ENCODE peak calls at places on chromosomes 13 and 19, in four cellular contexts. C is IMR-90, A is H1, K is mesendoderm. O is an unnamed sample.

GRCh38 chr13:113798200-113798811 is 39.3 kb downstream of the TMEM255B start:
- DNase-seq in A (no peak), K (no peak), C (no peak), O (no peak)

GRCh38 chr13:76116931-76117330 is 480.8 kb downstream of the LMO7 start:
- DNase-seq in C (no peak), K (no peak), A (no peak), O (no peak)

GRCh38 chr19:33413868-33414666 is 40.6 kb downstream of the CEBPG start:
- DNase-seq in C (no peak), K (no peak), A (no peak), O (no peak)

GRCh38 chr13:109096101-109096500 is 466.7 kb downstream of the MYO16 start:
- DNase-seq in A (no peak), C (no peak), K (peak; percentile 31), O (no peak)

GRCh38 chr13:103883698-103884097 is 817.5 kb upstream of the SLC10A2 start:
- DNase-seq in C (peak; percentile 25), A (no peak), K (peak; percentile 1), O (no peak)

GRCh38 chr19:58582985-58583384 is 9.8 kb upstream of the MZF1 start:
- DNase-seq in C (no peak), K (no peak), A (no peak), O (peak; percentile 17)

GRCh38 chr19:16836115-16836905 is 7.1 kb downstream of the SIN3B start:
- DNase-seq in C (peak; percentile 39), A (no peak), K (no peak), O (no peak)

GRCh38 chr13:107866666-107867623 is 348.4 kb downstream of the LIG4 start:
- DNase-seq in A (peak; percentile 63), K (peak; percentile 72), C (peak; percentile 66), O (peak; percentile 43)

GRCh38 chr13:22169473-22169872 is 498.6 kb downstream of the FGF9 start:
- DNase-seq in K (peak; percentile 84), A (no peak), C (no peak), O (no peak)

GRCh38 chr13:67416047-67416925 is 186.2 kb upstream of the PCDH9 start:
- DNase-seq in K (peak; percentile 74), C (peak; percentile 29), A (peak; percentile 84), O (peak; percentile 81)

GRCh38 chr19:10587022-10587838 is at the start of gene AP1M2:
- DNase-seq in A (peak; percentile 79), K (peak; percentile 58), C (no peak), O (peak; percentile 85)

DNA sequence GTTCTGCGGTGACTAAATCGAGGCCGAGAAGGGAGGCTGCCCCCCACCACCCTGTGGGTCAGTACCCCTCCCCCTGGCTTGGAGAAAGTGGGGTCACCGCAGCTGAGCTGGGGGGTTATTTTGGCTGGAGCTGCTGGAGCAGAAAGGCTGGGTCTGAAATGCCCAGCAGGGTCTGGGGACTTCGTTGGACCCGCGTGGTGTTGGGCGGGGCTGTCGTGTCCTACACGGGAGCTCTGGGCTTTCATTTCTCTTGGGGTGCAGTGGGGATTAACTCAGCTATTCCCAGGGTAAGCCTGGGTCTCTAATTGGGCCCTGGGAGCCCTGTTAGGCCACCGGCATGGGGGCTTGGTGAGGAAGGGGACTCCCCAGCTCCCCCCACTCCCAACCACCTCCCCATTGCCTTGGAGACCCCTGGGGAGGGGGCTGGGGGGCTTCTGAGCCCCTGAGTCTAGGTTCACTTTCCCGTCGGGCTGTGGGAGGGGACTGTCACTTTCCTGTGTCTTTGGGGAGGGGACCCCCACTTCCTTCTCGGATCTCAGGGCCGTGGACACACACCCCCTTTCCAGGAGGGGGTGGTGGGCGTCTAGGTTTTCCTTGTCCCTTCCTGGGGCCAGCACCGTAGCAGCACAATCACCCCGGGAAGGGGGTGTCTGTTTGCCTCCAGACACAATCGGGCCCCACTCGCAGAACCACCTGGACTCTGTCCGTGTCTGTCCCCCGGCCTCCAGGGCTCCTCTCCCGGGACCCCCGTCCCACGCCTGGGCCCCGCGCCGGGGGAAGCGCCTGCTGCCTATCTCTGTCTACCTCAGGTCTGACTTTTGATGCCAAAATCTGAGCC is 10.2 kb upstream of the WDR18 start:
- DNase-seq in K (no peak), C (no peak), A (no peak), O (no peak)
- H2BK120ac ChIP-seq in K (no peak overlapping the region), C (no peak overlapping the region), A (no peak overlapping the region), O (no peak overlapping the region)

DNA sequence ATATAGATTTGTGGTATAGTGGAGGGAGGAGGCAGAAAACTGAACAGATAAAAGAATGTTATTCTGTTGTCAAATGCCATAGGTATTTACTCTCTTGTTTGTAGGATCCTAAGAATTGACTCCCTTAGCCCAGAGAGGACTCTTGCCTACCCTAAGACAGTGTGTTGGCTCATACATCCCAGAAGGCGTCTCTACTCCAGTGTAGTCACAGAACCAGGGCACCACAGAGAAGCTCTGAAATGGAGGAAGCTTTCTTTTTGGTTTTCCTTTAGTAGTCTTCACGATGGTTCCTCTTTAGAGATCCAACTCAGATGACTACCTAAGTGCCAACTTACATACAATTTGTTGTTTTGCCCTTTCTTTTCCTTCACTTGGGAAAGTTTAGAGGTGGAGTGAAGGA is 14.0 kb downstream of the GPR183 start:
- DNase-seq in C (no peak), K (no peak), A (no peak), O (no peak)
- H3K56ac ChIP-seq in C (no peak overlapping the region), K (no peak overlapping the region), A (no peak overlapping the region), O (no peak overlapping the region)

DNA sequence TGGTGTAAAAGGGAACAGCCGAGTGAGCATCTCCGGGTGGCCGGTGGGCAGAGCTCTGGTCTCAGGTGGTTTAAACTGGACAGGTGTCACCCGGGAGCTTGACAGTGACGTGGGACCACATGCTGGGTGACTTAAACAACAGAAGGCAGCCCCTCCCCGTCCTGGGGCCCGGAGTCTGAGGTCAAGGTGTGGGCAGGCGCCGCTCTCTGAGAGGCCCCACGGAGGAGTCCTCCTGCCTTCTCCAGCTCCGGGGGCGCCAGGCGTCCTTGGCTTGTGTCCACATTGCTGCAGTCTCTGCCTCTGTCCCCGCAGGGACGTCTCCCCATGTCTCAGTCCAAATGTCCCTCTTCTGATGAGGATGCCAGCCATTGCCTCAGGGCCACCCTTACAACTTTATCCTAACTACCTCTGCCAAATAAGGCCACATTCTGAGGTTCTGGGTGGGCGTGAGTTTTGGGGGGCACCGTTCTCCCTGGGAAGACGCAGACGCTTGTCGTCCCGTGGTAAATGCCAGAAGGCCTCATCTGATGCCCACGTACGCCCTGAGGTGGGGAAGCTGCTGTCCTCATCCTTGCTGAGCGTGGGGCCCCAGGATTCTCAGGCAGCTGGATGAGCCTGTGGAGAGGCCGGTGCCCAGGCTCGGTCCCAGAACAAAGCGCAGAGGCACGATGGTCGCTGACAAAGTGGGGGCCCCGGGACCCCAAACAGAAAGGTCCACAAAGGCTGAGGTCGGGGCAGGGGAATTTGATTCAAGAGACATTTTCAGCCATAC is 12.9 kb downstream of the GZMM start:
- DNase-seq in K (no peak), C (no peak), A (no peak), O (peak; percentile 27)
- H2BK120ac ChIP-seq in K (no peak overlapping the region), C (no peak overlapping the region), A (no peak overlapping the region), O (no peak overlapping the region)

GRCh38 chr19:48471836-48472235 is 2.7 kb downstream of the CYTH2 start:
- DNase-seq in K (no peak), C (no peak), A (no peak), O (no peak)

GRCh38 chr19:48469056-48469881 is at the start of gene CYTH2:
- DNase-seq in K (peak; percentile 100), A (peak; percentile 97), C (peak; percentile 100), O (peak; percentile 100)

GRCh38 chr19:48470856-48471255 is 1.7 kb downstream of the CYTH2 start:
- DNase-seq in A (no peak), K (no peak), C (no peak), O (no peak)

GRCh38 chr19:48468806-48469055 is 438 bp upstream of the CYTH2 start:
- DNase-seq in A (no peak), K (no peak), C (no peak), O (no peak)

DNA sequence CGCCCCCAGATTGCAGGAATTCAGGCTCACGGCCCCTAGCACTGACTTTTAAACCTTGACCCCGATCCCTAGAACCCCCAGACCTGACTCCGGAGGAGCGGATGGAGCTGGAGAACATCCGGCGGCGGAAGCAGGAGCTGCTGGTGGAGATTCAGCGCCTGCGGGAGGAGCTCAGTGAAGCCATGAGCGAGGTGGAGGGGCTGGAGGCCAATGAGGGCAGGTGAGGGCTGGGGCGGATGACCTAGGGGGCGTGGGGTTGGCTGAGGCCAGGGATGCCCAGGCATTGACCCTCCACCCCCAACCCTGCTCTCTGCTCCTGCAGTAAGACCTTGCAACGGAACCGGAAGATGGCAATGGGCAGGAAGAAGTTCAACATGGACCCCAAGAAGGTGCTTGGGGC is 1.1 kb downstream of the CYTH2 start:
- DNase-seq in K (no peak), A (no peak), C (no peak), O (peak; percentile 55)
- H3K56ac ChIP-seq in K (peak overlapping the region; percentile 89), A (no peak overlapping the region), C (no peak overlapping the region), O (no peak overlapping the region)

GRCh38 chr19:13952154-13953020 is at the start of gene DCAF15:
- DNase-seq in A (peak; percentile 100), K (peak; percentile 100), C (peak; percentile 99), O (peak; percentile 100)

GRCh38 chr19:13953021-13953531 is 767 bp downstream of the DCAF15 start:
- DNase-seq in A (no peak), K (peak; percentile 57), C (peak; percentile 39), O (peak; percentile 50)

GRCh38 chr19:13955662-13956364 is 3.5 kb downstream of the DCAF15 start:
- DNase-seq in A (no peak), K (no peak), C (no peak), O (no peak)

GRCh38 chr19:13956365-13956744 is 4.0 kb downstream of the DCAF15 start:
- DNase-seq in C (no peak), K (no peak), A (no peak), O (no peak)

DNA sequence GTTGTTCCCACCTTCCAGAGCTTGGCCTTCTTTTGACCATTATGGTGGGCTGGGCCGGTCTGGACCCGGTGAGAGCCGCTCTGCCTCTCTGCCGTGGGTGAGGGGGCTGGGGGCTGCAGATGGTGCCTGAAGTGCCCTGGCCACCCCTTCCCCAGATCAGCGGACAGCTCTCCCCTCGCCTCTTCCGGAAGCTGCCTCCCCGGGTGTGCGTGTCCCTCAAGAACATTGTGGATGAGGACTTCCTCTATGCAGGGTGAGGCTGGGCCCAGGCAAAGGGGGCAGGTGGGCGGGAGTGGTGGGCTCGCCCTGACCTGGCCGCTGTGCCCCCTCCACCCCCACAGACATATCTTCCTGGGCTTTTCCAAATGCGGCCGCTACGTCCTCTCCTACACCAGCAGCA is 1.9 kb downstream of the DCAF15 start:
- DNase-seq in A (no peak), K (no peak), C (no peak), O (no peak)
- H2BK120ac ChIP-seq in A (no peak overlapping the region), K (no peak overlapping the region), C (no peak overlapping the region), O (no peak overlapping the region)

GRCh38 chr13:44429311-44429710 is 55.7 kb downstream of the SERP2 start:
- DNase-seq in A (no peak), K (no peak), C (no peak), O (no peak)
- H3K56ac ChIP-seq in A (no peak overlapping the region), K (no peak overlapping the region), C (no peak overlapping the region), O (no peak overlapping the region)

GRCh38 chr19:12689012-12689411 is 1.2 kb downstream of the GNG14 start:
- DNase-seq in A (no peak), K (no peak), C (no peak), O (no peak)
- H2BK120ac ChIP-seq in A (no peak overlapping the region), K (no peak overlapping the region), C (no peak overlapping the region), O (no peak overlapping the region)

GRCh38 chr13:97196340-97196739 is 25.8 kb upstream of the MBNL2 start:
- DNase-seq in A (no peak), K (peak; percentile 57), C (no peak), O (no peak)
- H3K56ac ChIP-seq in A (no peak overlapping the region), K (no peak overlapping the region), C (no peak overlapping the region), O (no peak overlapping the region)

O was measured in H9.